ENCODE peak calls at places on chromosome 2, in eight cellular contexts. C is stimulated activated naive CD8-positive, alpha-beta T cell treated with anti-CD3 and anti-CD28 coated beads, Interleukin-15, Interleukin-2, amounts not matched to agents 100 U/mL and 50 U/mL, for 24 hours; D is fibroblast of gingiva; E is mesenchymal stem cell; H is effector CD4-positive, alpha-beta T cell; Y is mesendoderm; F is activated B cell treated with CpG ODN at 0.5 μM for 24 hours; J is SJSA1. Z is an unnamed sample.

GRCh38 chr2:234805826-234806225 is 146.0 kb upstream of the SH3BP4 start:
- DNase-seq in C (no peak), D (no peak), E (no peak), H (no peak), Y (no peak), F (no peak), J (no peak), Z (no peak)

GRCh38 chr2:66305714-66306113 is 129.2 kb upstream of the MEIS1 start:
- DNase-seq in C (no peak), D (peak; percentile 3), E (no peak), H (no peak), Y (peak; percentile 34), F (no peak), J (no peak), Z (no peak)

GRCh38 chr2:105906481-105906880 is 161.8 kb downstream of the NCK2 start:
- DNase-seq in C (no peak), D (no peak), E (no peak), H (no peak), Y (no peak), F (no peak), J (no peak), Z (no peak)

GRCh38 chr2:215367647-215368492 is 56.0 kb downstream of the ATIC start:
- DNase-seq in C (no peak), D (peak; percentile 53), E (peak; percentile 61), H (no peak), Y (no peak), F (no peak), J (no peak), Z (no peak)

GRCh38 chr2:42722328-42723190 is 41.4 kb downstream of the OXER1 start:
- DNase-seq in C (peak; percentile 22), D (peak; percentile 95), E (peak; percentile 92), H (no peak), Y (peak; percentile 94), F (no peak), J (no peak), Z (no peak)

GRCh38 chr2:148022351-148022750 is 1.5 kb downstream of the MBD5 start:
- DNase-seq in C (no peak), D (no peak), E (no peak), H (no peak), Y (no peak), F (no peak), J (no peak), Z (no peak)

GRCh38 chr2:71748227-71748626 is 294.9 kb downstream of the DYSF start:
- DNase-seq in C (no peak), D (peak; percentile 31), E (peak; percentile 70), H (no peak), Y (peak; percentile 13), F (no peak), J (peak; percentile 23), Z (no peak)

GRCh38 chr2:168920504-168921157 is 19.5 kb downstream of the G6PC2 start:
- DNase-seq in C (no peak), D (peak; percentile 10), E (peak; percentile 35), H (no peak), Y (peak; percentile 28), F (no peak), J (peak; percentile 44), Z (no peak)

GRCh38 chr2:36655456-36655855 is 41.1 kb upstream of the VIT start:
- DNase-seq in C (no peak), D (peak; percentile 92), E (peak; percentile 56), H (no peak), Y (no peak), F (no peak), J (peak; percentile 84), Z (no peak)

GRCh38 chr2:50344509-50345106 is 687.3 kb downstream of the NRXN1 start:
- DNase-seq in C (no peak), D (no peak), E (no peak), H (no peak), Y (peak; percentile 44), F (no peak), J (no peak), Z (no peak)

GRCh38 chr2:127106457-127106997 is 427 bp downstream of the BIN1 start:
- DNase-seq in C (peak; percentile 28), D (no peak), E (peak; percentile 54), H (no peak), Y (peak; percentile 69), F (no peak), J (peak; percentile 61), Z (no peak)

GRCh38 chr2:233267516-233268245 is 16.2 kb downstream of the ATG16L1 start:
- DNase-seq in C (peak; percentile 68), D (no peak), E (no peak), H (peak; percentile 77), Y (no peak), F (peak; percentile 20), J (no peak), Z (peak; percentile 74)

GRCh38 chr2:150591901-150592300 is 104.4 kb upstream of the RND3 start:
- DNase-seq in C (no peak), D (peak; percentile 34), E (peak; percentile 32), H (no peak), Y (no peak), F (no peak), J (peak; percentile 46), Z (no peak)

GRCh38 chr2:17470855-17471641 is 47.2 kb downstream of the RAD51AP2 start:
- DNase-seq in C (no peak), D (no peak), E (peak; percentile 54), H (no peak), Y (peak; percentile 84), F (no peak), J (peak; percentile 23), Z (no peak)

GRCh38 chr2:217271813-217272212 is 411.9 kb upstream of the TNP1 start:
- DNase-seq in C (no peak), D (no peak), E (no peak), H (no peak), Y (no peak), F (no peak), J (no peak), Z (no peak)

GRCh38 chr2:196478588-196478987 is 160.9 kb upstream of the CCDC150 start:
- DNase-seq in C (no peak), D (no peak), E (no peak), H (no peak), Y (no peak), F (no peak), J (no peak), Z (no peak)

GRCh38 chr2:149365826-149366583 is 35.6 kb downstream of the LYPD6 start:
- DNase-seq in C (no peak), D (no peak), E (peak; percentile 43), H (no peak), Y (peak; percentile 35), F (no peak), J (peak; percentile 29), Z (no peak)

GRCh38 chr2:189285962-189286648 is 106.5 kb upstream of the COL5A2 start:
- DNase-seq in C (no peak), D (peak; percentile 90), E (peak; percentile 97), H (no peak), Y (peak; percentile 52), F (no peak), J (peak; percentile 88), Z (no peak)

GRCh38 chr2:130823886-130824491 is 12.7 kb upstream of the ARHGEF4 start:
- DNase-seq in C (peak; percentile 35), D (no peak), E (no peak), H (no peak), Y (no peak), F (peak; percentile 47), J (no peak), Z (peak; percentile 78)

GRCh38 chr2:237790353-237790752 is 8.2 kb upstream of the RBM44 start:
- DNase-seq in C (no peak), D (no peak), E (peak; percentile 64), H (no peak), Y (no peak), F (no peak), J (peak; percentile 37), Z (no peak)

GRCh38 chr2:220966636-220967035 is 605.5 kb downstream of the EPHA4 start:
- DNase-seq in C (no peak), D (peak; percentile 2), E (peak; percentile 84), H (no peak), Y (no peak), F (no peak), J (peak; percentile 18), Z (no peak)

GRCh38 chr2:85920810-85921545 is 32.2 kb upstream of the ST3GAL5 start:
- DNase-seq in C (no peak), D (peak; percentile 32), E (peak; percentile 63), H (no peak), Y (peak; percentile 28), F (no peak), J (peak; percentile 86), Z (no peak)

GRCh38 chr2:233972941-233973575 is 55.9 kb downstream of the TRPM8 start:
- DNase-seq in C (no peak), D (no peak), E (no peak), H (no peak), Y (no peak), F (no peak), J (no peak), Z (no peak)

GRCh38 chr2:141927536-141927935 is 203.3 kb downstream of the LRP1B start:
- DNase-seq in C (no peak), D (no peak), E (peak; percentile 37), H (no peak), Y (no peak), F (no peak), J (no peak), Z (no peak)

GRCh38 chr2:8569332-8569930 is 112.4 kb upstream of the ID2 start:
- DNase-seq in C (no peak), D (no peak), E (no peak), H (no peak), Y (no peak), F (no peak), J (no peak), Z (no peak)

GRCh38 chr2:189751080-189751658 is 11.4 kb downstream of the OSGEPL1 start:
- DNase-seq in C (peak; percentile 35), D (no peak), E (peak; percentile 46), H (peak; percentile 18), Y (peak; percentile 57), F (no peak), J (peak; percentile 26), Z (no peak)

GRCh38 chr2:240278661-240279060 is 138.2 kb upstream of the OTOS start:
- DNase-seq in C (no peak), D (no peak), E (peak; percentile 40), H (no peak), Y (no peak), F (no peak), J (no peak), Z (no peak)

GRCh38 chr2:83943265-83943664 is 515.8 kb downstream of the SUCLG1 start:
- DNase-seq in C (no peak), D (no peak), E (no peak), H (no peak), Y (no peak), F (no peak), J (no peak), Z (no peak)

GRCh38 chr2:223944166-223944703 is 900 bp downstream of the WDFY1 start:
- DNase-seq in C (peak; percentile 45), D (no peak), E (peak; percentile 54), H (peak; percentile 27), Y (peak; percentile 67), F (peak; percentile 44), J (peak; percentile 26), Z (peak; percentile 68)

GRCh38 chr2:189959450-189959849 is 103.1 kb downstream of the MSTN start:
- DNase-seq in C (no peak), D (no peak), E (no peak), H (no peak), Y (peak; percentile 5), F (no peak), J (no peak), Z (no peak)

GRCh38 chr2:127176371-127177311 is 43.5 kb downstream of the CYP27C1 start:
- DNase-seq in C (no peak), D (peak; percentile 73), E (peak; percentile 68), H (no peak), Y (no peak), F (no peak), J (peak; percentile 53), Z (no peak)